ENCODE peak calls at places on chromosomes 16 and 17, in ten cellular contexts. A, K, U, C, E, O, J, R, V and L are unnamed samples. For H3K9me3, the result is how much of the 10 kb centered on the place peaks cover.

GRCh38 chr17:2108170-2108569 is 53.3 kb downstream of the HIC1 start:
- DNase-seq in A (no peak), K (no peak), U (no peak), C (no peak), E (no peak), O (no peak), J (no peak), R (peak), V (no peak), L (no peak)

GRCh38 chr16:70437582-70438324 is 1.1 kb downstream of the ST3GAL2 start:
- DNase-seq in A (no peak), K (no peak), U (peak), C (no peak), E (no peak), O (no peak), J (no peak), R (peak), V (no peak), L (peak)

GRCh38 chr17:80935526-80935925 is 56.1 kb upstream of the CHMP6 start:
- DNase-seq in A (no peak), K (no peak), U (no peak), C (no peak), E (no peak), O (no peak), J (no peak), R (no peak), V (no peak), L (no peak)

GRCh38 chr16:8694795-8695194 is 20.4 kb downstream of the ABAT start:
- DNase-seq in A (no peak), K (no peak), U (no peak), C (no peak), E (no peak), O (no peak), J (no peak), R (no peak), V (no peak), L (no peak)

GRCh38 chr17:41049110-41049509 is 2.0 kb upstream of the KRTAP2-1 start:
- DNase-seq in A (no peak), K (no peak), U (no peak), C (no peak), E (no peak), O (no peak), J (no peak), R (peak), V (no peak), L (peak)

GRCh38 chr17:49676276-49676868 is 1.5 kb downstream of the SPOP start:
- DNase-seq in A (no peak), K (peak), U (peak), C (no peak), E (no peak), O (peak), J (peak), R (peak), V (no peak), L (no peak)

GRCh38 chr17:28675980-28676379 is 14.0 kb downstream of the SUPT6H start:
- DNase-seq in A (no peak), K (no peak), U (peak), C (no peak), E (no peak), O (no peak), J (no peak), R (no peak), V (no peak), L (no peak)

GRCh38 chr17:14805348-14805747 is 459.8 kb downstream of the PMP22 start:
- DNase-seq in A (no peak), K (no peak), U (peak), C (no peak), E (no peak), O (no peak), J (peak), R (no peak), V (no peak), L (no peak)

GRCh38 chr16:57882797-57883196 is 80.5 kb upstream of the KIFC3 start:
- DNase-seq in A (no peak), K (no peak), U (no peak), C (no peak), E (no peak), O (no peak), J (no peak), R (peak), V (no peak), L (peak)

GRCh38 chr16:84240455-84240854 is 643 bp upstream of the KCNG4 start:
- DNase-seq in A (no peak), K (no peak), U (no peak), C (no peak), E (no peak), O (no peak), J (no peak), R (no peak), V (no peak), L (no peak)

DNA sequence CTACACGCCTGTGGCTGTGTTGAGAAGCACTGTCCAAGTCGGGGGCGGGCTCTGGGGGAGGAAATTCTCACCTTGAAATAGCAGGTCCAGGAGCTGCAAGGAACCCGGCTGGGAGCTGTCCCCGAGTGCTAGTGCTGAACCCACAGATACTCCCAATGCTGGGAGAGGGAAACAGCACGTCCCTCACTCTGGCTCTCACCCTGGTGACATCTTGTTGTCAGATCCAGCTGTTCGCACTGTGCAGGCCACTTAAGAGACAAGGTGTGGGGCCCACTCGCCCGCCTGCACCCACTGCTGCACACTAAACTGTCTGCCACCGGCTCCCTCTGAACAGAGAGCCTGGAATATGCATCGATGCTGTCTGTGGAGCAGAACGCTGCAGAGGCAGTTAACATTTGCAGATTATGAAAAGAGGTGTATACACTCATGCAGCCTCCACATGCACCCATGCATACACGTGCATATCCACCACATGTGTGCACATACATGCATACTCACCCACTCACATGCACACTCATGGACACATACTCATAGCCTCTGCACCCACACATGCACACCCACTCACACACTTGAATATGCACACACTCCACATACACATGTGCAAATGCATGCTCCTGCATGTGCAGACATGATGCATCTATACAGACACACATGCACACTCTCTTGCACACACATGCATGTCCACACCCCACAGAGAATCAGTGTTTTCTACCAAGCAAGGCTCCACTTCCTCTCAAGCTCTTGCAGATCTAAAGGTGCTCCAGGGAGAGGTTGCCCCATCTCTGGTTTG is 42.0 kb downstream of the MGAT5B start:
- DNase-seq in A (no peak), K (peak), U (peak), C (no peak), E (peak), O (no peak), J (peak), R (peak), V (no peak), L (peak)
- H3K9me3 ChIP-seq in A (under half), K (under half), U (under half), C (under half), E (under half), O (under half), J (under half), R (under half), V (under half), L (under half)

GRCh38 chr16:50568187-50568830 is 20.1 kb downstream of the NKD1 start:
- DNase-seq in A (no peak), K (no peak), U (no peak), C (no peak), E (no peak), O (no peak), J (no peak), R (no peak), V (no peak), L (no peak)
- H3K9me3 ChIP-seq in A (under half), K (under half), U (under half), C (under half), E (under half), O (under half), J (under half), R (under half), V (under half), L (under half)

DNA sequence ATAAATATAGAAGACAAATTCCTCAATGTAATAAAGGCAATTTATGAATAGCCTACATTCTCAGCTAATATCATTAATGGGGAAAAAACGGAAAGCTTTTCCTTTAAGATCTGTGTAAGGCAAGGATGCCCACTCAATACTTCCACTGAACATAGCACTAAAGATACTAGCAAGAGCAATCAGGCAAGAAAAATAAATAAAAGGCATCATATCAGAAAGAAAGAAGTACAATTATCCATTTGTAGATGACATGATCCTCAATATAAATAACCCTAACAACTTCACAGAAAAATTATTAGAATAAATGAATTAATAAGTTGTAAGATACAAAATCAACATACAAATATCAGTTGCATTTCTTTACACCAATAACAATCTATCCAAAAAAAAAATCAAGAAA is 37.1 kb downstream of the C16orf87 start:
- DNase-seq in A (no peak), K (no peak), U (no peak), C (no peak), E (no peak), O (no peak), J (no peak), R (no peak), V (no peak), L (no peak)
- H3K9me3 ChIP-seq in A (under half), K (under half), U (under half), C (under half), E (under half), O (under half), J (under half), R (under half), V (under half), L (under half)

GRCh38 chr16:24572069-24572468 is 32.7 kb downstream of the RBBP6 start:
- DNase-seq in A (no peak), K (no peak), U (no peak), C (no peak), E (no peak), O (no peak), J (no peak), R (no peak), V (no peak), L (no peak)
- H3K9me3 ChIP-seq in A (under half), K (under half), U (under half), C (under half), E (under half), O (under half), J (under half), R (under half), V (under half), L (under half)

DNA sequence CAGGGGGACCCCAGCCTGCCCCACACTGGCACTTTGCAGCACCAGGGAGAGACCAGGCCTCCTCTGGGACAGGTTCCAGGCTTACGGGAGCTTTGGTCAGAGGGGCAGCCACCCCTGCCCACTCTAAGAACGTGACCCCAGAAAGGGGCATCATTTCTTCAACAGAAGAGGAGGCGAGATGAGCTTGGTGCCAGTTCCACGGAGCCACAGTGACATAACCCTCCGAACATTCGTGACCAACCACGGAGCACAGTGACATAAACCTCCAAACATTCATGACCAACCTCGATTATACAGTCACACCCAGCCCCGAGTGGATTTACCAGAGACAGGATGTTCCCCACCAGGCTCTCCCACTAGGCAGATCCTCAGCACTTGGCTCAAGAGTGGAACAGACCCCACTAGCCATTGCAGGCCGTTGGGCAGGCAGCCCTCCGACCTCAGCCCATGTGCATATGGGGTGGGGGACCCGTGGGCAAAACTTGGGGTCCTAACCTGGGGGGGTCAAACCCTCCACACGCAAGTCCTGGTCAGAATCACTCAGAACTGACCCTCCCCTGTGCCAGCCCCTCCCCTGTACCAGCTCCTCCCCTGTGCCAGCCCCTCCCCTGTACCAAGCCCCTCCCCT is 112.9 kb downstream of the METRNL start:
- DNase-seq in A (peak), K (no peak), U (no peak), C (peak), E (no peak), O (no peak), J (no peak), R (peak), V (peak), L (no peak)
- H3K9me3 ChIP-seq in A (under half), K (under half), U (under half), C (under half), E (half or more), O (under half), J (under half), R (under half), V (under half), L (under half)

GRCh38 chr16:31754998-31755615 is 118.5 kb upstream of the ZNF267 start:
- DNase-seq in A (no peak), K (no peak), U (no peak), C (no peak), E (no peak), O (no peak), J (no peak), R (no peak), V (no peak), L (no peak)
- H3K9me3 ChIP-seq in A (half or more), K (half or more), U (half or more), C (under half), E (half or more), O (half or more), J (half or more), R (half or more), V (half or more), L (under half)